ENCODE peak calls at places on chromosomes 13 and 19, in four cellular contexts. X, F, I and A are unnamed samples.

GRCh38 chr19:5880604-5881078 is 10.3 kb upstream of the FUT5 start:
- DNase-seq in I (no peak), F (no peak), X (peak), A (peak)

GRCh38 chr13:49020940-49021548 is 45.3 kb downstream of the FNDC3A start:
- DNase-seq in F (no peak), I (no peak), X (no peak), A (peak)

GRCh38 chr19:11045536-11045935 is 43.7 kb upstream of the LDLR start:
- DNase-seq in X (no peak), F (no peak), I (no peak), A (no peak)

GRCh38 chr19:4709440-4710280 is 14.0 kb downstream of the DPP9 start:
- DNase-seq in X (no peak), F (no peak), I (no peak), A (no peak)

GRCh38 chr19:57935731-57936130 is 529 bp upstream of the ZNF418 start:
- DNase-seq in F (no peak), I (no peak), X (no peak), A (no peak)

GRCh38 chr19:49422407-49423277 is 599 bp downstream of the PTH2 start:
- DNase-seq in X (no peak), I (no peak), F (peak), A (peak)

GRCh38 chr13:97125051-97125809 is 96.9 kb upstream of the MBNL2 start:
- DNase-seq in F (no peak), X (peak), I (peak), A (peak)

GRCh38 chr19:11578342-11579142 is 1.1 kb upstream of the ACP5 start:
- DNase-seq in X (peak), F (peak), I (no peak), A (peak)

GRCh38 chr19:4967738-4968461 is 1.0 kb upstream of the KDM4B start:
- DNase-seq in I (no peak), F (no peak), X (no peak), A (no peak)

GRCh38 chr13:26184791-26185250 is 37.3 kb downstream of the RNF6 start:
- DNase-seq in X (peak), F (peak), I (peak), A (peak)

GRCh38 chr19:16419671-16420394 is 51.9 kb downstream of the EPS15L1 start:
- DNase-seq in F (no peak), I (no peak), X (no peak), A (peak)

GRCh38 chr19:45713141-45713540 is 17.6 kb downstream of the FBXO46 start:
- DNase-seq in F (no peak), I (no peak), X (no peak), A (no peak)

GRCh38 chr13:21541271-21541670 is 62.7 kb downstream of the MICU2 start:
- DNase-seq in X (peak), I (no peak), F (no peak), A (no peak)

GRCh38 chr13:94168784-94169512 is 310.5 kb downstream of the DCT start:
- DNase-seq in I (no peak), X (no peak), F (no peak), A (no peak)

GRCh38 chr19:40444181-40445005 is at the start of gene SERTAD3:
- DNase-seq in X (peak), I (peak), F (peak), A (peak)
- TF ChIP-seq REST in X (peak), I (no peak), F (no peak), A (no peak)

GRCh38 chr13:113089693-113090414 is 15.7 kb upstream of the F7 start:
- DNase-seq in X (no peak), I (no peak), F (no peak), A (no peak)

GRCh38 chr13:113088691-113089020 is 16.9 kb upstream of the F7 start:
- DNase-seq in X (no peak), I (no peak), F (no peak), A (no peak)

GRCh38 chr13:113086031-113086750 is 19.4 kb upstream of the F7 start:
- DNase-seq in I (no peak), X (no peak), F (peak), A (peak)

GRCh38 chr13:113086991-113087922 is 18.3 kb upstream of the F7 start:
- DNase-seq in F (no peak), I (no peak), X (no peak), A (no peak)

DNA sequence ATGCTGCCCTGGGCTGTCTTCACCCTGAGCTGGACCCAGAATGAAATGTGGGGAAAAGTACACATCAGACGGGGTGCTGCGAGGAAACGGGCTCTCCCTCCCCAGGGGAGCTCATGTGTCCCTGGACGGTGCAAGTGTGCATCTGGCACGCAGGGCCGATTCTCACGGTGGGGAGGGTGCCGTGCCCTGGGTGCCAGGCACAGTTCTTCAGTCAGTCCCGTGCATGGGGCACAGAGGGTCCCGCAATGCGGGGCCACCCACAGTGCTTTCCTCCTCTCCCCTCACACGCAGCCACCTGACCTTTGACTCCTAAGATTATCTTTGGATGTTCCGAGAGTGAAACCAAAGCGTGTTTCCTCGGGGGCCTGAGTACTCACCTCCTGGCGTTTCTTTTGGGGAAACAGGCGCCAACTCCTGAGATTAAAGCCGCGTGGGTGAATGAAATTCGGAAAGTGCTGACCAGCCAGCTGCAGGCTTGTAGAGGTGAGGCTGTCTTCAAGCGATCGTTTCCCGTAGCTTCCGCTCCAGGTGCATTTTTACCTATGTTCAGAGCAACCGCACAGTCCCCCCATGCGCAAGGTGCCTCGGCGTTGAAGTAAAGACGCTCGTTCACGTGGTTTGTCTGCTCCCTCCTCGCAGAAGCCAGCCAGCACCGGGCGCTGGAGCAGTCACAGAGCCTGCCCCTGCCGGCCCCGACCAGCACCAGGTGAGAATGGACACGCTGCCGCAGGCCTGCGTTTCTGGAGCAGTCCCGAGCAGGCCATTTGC is 17.5 kb upstream of the F7 start:
- DNase-seq in I (no peak), F (no peak), X (no peak), A (no peak)
- TF ChIP-seq CREB1 in I (no peak), F (no peak), X (no peak), A (no peak)

GRCh38 chr13:30619731-30620130 is 2.0 kb downstream of the USPL1 start:
- DNase-seq in I (no peak), F (no peak), X (peak), A (no peak)
- TF ChIP-seq REST in I (no peak), F (no peak), X (no peak), A (no peak)

GRCh38 chr19:36215276-36216171 is 618 bp downstream of the ZNF146 start:
- DNase-seq in X (no peak), F (no peak), I (no peak), A (peak)

GRCh38 chr19:36210497-36210896 is 4.0 kb downstream of the ZNF565 start:
- DNase-seq in X (no peak), F (no peak), I (no peak), A (no peak)

GRCh38 chr19:36214388-36215275 is at the start of the genes ZNF146 and ZNF565:
- DNase-seq in I (peak), F (peak), X (peak), A (peak)

GRCh38 chr19:36212895-36213294 is 1.6 kb downstream of the ZNF565 start:
- DNase-seq in X (no peak), F (no peak), I (no peak), A (no peak)

DNA sequence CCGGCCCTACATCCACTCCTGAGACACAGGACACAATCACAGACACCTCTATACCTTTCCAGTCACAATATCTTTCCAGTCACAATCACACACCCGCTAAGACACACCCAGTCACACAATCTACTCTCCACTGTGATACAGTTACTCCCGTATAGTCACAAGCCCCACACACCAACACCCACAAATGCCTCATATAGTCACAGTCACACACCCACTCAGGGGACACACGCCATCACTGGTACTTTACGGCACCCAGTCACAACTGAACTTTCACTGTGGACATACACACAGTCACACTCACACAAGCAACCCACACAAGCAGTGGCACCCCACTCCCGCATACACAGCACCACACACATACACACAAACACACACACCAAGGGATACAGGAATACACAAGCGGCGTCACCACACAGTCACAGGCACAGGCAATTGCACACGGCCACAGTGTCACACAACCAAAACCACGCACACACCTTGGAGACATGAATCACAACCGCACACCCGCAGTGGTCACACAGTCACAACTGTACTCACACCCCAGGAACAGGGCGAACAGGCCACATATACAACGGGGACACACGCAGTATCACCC is 575 bp downstream of the ZNF565 start:
- DNase-seq in X (no peak), I (no peak), F (peak), A (no peak)
- TF ChIP-seq CREB1 in X (no peak), I (no peak), F (no peak), A (no peak)

DNA sequence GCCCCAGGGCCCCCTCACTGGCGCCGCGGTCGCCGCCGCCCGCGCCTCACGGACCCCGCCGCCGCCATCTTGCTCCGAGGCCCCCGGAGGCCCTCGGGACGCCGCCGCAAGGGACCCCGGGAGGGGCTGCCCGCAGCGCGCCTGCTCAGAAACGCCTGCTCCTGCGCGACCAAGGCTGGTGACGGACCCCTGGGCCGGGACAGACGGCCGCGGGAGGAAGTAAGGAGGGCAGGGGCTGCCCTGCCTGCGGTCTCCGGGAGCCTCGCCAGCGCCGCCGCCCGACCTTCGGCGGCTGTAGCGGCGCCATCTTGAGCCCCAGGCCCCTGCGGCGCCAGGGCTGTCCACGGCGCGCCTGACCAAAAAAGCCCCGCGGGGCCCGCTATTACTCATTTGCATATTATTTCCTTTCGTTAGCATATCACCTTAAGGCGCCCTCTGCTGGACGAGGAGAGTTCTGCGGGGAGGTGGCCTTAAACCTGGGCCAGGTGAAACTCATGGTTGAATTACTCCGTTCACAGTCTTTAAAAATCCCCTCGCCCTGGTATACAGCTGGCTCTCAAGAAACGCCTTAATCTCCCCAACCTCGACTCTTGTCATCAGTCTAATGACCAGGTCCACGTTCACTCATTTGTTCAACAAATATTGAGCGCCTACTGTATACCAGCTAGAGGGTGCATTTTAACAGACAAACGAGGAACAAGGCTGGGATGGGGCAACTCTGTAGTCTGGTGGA is at the start of gene REXO1:
- DNase-seq in X (peak), I (peak), F (peak), A (peak)
- TF ChIP-seq REST in X (no peak), I (no peak), F (peak), A (no peak)

DNA sequence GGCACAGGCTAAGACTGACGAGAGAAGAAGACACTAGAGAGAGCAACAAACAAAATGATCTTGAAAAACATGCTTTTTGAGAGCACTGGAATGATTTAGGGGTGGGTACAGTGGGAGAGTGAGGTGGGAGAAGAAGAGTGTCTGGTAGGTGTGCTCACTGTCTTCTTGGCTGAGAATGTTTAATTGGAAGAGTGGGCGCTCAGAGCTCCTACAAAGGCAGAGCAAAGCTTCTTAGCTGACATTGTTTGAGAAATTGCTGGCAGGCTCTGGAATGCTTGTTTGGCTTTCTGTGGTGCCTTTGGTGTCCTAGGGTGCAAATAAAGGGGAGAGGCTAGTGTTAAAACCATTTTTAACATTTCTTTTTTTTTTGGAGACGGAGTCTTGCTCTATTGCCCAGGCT is 1.5 kb upstream of the LIPE start:
- DNase-seq in F (no peak), X (no peak), I (no peak), A (no peak)
- TF ChIP-seq CREB1 in F (no peak), X (no peak), I (no peak), A (no peak)

GRCh38 chr19:8363803-8364771 is at the start of gene ANGPTL4:
- DNase-seq in X (no peak), F (peak), I (no peak), A (peak)
- TF ChIP-seq REST in X (no peak), F (no peak), I (no peak), A (no peak)